ENCODE peak calls at places on chromosomes 3 and 15, in five cellular contexts. X, K, V, S and L are unnamed samples. For H3K4me1, the result is how much of the 10 kb centered on the place peaks cover.

GRCh38 chr3:177190701-177191100 is 6.6 kb downstream of the TBL1XR1 start:
- DNase-seq in X (peak), K (no peak), V (no peak), S (no peak), L (no peak)

GRCh38 chr15:85380860-85381535 is 595 bp downstream of the AKAP13 start:
- DNase-seq in X (no peak), K (no peak), V (peak), S (peak), L (no peak)

GRCh38 chr3:149555941-149556340 is 81.4 kb downstream of the TM4SF4 start:
- DNase-seq in X (peak), K (no peak), V (no peak), S (no peak), L (no peak)

GRCh38 chr3:20160230-20160629 is 25.8 kb downstream of the SGO1 start:
- DNase-seq in X (no peak), K (no peak), V (no peak), S (no peak), L (no peak)

GRCh38 chr3:151468284-151468917 is 7.5 kb upstream of the IGSF10 start:
- DNase-seq in X (peak), K (peak), V (no peak), S (peak), L (peak)

GRCh38 chr3:175956964-175957363 is 1097.8 kb downstream of the NAALADL2 start:
- DNase-seq in X (no peak), K (no peak), V (no peak), S (no peak), L (no peak)

GRCh38 chr3:175185903-175186302 is 326.8 kb downstream of the NAALADL2 start:
- DNase-seq in X (no peak), K (no peak), V (no peak), S (no peak), L (no peak)

GRCh38 chr15:78249131-78249530 is 14.8 kb upstream of the ACSBG1 start:
- DNase-seq in X (no peak), K (no peak), V (no peak), S (no peak), L (no peak)

GRCh38 chr3:8662594-8662993 is 18.0 kb upstream of the SSUH2 start:
- DNase-seq in X (no peak), K (no peak), V (no peak), S (no peak), L (no peak)

GRCh38 chr15:97944724-97945123 is 15.8 kb upstream of the ARRDC4 start:
- DNase-seq in X (no peak), K (no peak), V (no peak), S (no peak), L (no peak)

GRCh38 chr15:60400957-60401356 is 3.2 kb upstream of the ANXA2 start:
- DNase-seq in X (no peak), K (peak), V (no peak), S (no peak), L (no peak)

GRCh38 chr3:110332591-110332990 is 739.0 kb upstream of the NECTIN3 start:
- DNase-seq in X (no peak), K (peak), V (no peak), S (no peak), L (no peak)

GRCh38 chr3:4794331-4794730 is 184.9 kb upstream of the BHLHE40 start:
- DNase-seq in X (no peak), K (no peak), V (no peak), S (no peak), L (no peak)

GRCh38 chr15:99053380-99054024 is 45.9 kb upstream of the PGPEP1L start:
- DNase-seq in X (no peak), K (no peak), V (no peak), S (no peak), L (no peak)

GRCh38 chr3:46512191-46512590 is 14.4 kb downstream of the RTP3 start:
- DNase-seq in X (no peak), K (no peak), V (no peak), S (no peak), L (no peak)

GRCh38 chr3:148005456-148005855 is 596.3 kb downstream of the ZIC1 start:
- DNase-seq in X (no peak), K (no peak), V (no peak), S (no peak), L (no peak)

GRCh38 chr3:131167867-131168266 is 141.2 kb downstream of the NEK11 start:
- DNase-seq in X (no peak), K (no peak), V (no peak), S (no peak), L (no peak)

GRCh38 chr3:66592061-66592875 is 91.4 kb upstream of the LRIG1 start:
- DNase-seq in X (peak), K (peak), V (no peak), S (no peak), L (no peak)

GRCh38 chr3:104180906-104181305 is 1185.8 kb upstream of the ALCAM start:
- DNase-seq in X (no peak), K (no peak), V (no peak), S (no peak), L (no peak)

GRCh38 chr3:190429681-190430080 is 20.0 kb downstream of the TMEM207 start:
- DNase-seq in X (no peak), K (no peak), V (no peak), S (no peak), L (peak)

GRCh38 chr3:109396811-109397210 is 59.5 kb upstream of the DPPA4 start:
- DNase-seq in X (no peak), K (no peak), V (no peak), S (no peak), L (no peak)

GRCh38 chr15:35603298-35603697 is 57.3 kb upstream of the DPH6 start:
- DNase-seq in X (peak), K (no peak), V (no peak), S (no peak), L (peak)

GRCh38 chr3:5160926-5161858 is 26.3 kb upstream of the EDEM1 start:
- DNase-seq in X (no peak), K (peak), V (no peak), S (no peak), L (peak)

GRCh38 chr15:64455951-64456350 is 4.4 kb upstream of the ZNF609 start:
- DNase-seq in X (peak), K (no peak), V (no peak), S (peak), L (no peak)

GRCh38 chr3:84109911-84110310 is 848.9 kb upstream of the CADM2 start:
- DNase-seq in X (no peak), K (no peak), V (no peak), S (no peak), L (no peak)

GRCh38 chr3:146513386-146514051 is 30.9 kb downstream of the PLSCR1 start:
- DNase-seq in X (no peak), K (no peak), V (no peak), S (no peak), L (peak)

GRCh38 chr15:39438795-39439577 is 141.9 kb upstream of the THBS1 start:
- DNase-seq in X (no peak), K (no peak), V (no peak), S (no peak), L (no peak)

GRCh38 chr15:58574612-58575011 is 142.8 kb downstream of the LIPC start:
- DNase-seq in X (no peak), K (no peak), V (no peak), S (no peak), L (no peak)

GRCh38 chr3:66018047-66019033 is 20.4 kb downstream of the MAGI1 start:
- DNase-seq in X (no peak), K (no peak), V (no peak), S (no peak), L (peak)

DNA sequence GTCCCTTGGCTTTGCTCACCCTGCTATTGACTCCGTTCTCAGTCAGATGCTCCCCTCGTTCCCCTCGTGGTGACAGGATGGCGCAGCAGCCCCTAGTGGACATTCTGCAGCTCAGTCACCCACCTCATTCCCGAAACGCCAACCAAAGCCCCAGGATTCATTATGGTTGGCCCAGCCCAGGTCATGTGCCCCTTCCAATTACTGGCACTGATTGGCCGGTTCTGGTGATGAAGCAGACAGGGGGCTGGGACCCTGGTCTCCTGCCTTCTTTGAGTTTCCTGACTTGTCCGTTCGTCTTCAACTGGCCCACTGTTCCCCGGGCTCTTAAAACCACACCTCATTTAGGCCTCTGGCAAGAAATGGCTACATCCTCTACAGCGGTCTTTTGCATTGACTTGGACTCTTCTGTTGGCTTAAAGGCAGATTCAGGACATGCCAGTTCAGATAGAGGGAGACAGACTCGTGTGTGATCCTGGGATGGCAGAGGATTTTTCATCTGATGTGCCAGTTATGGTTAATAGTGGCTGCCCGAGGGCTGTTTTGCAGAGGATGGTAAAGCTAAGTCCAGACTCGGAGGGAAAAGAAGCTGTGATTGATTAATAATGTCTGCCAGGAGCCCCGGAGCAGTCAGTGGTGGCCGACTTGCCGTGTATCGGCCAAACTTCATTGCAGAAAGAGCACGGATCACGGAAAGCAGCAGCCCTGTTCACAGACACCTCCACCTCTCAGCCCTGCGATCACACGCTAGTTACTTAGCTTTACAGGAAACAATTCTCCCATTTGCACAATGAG is 37.8 kb downstream of the LSM3 start:
- DNase-seq in X (peak), K (peak), V (peak), S (peak), L (no peak)
- H3K4me3 ChIP-seq in X (no peak), K (no peak), V (no peak), S (peak), L (no peak)

DNA sequence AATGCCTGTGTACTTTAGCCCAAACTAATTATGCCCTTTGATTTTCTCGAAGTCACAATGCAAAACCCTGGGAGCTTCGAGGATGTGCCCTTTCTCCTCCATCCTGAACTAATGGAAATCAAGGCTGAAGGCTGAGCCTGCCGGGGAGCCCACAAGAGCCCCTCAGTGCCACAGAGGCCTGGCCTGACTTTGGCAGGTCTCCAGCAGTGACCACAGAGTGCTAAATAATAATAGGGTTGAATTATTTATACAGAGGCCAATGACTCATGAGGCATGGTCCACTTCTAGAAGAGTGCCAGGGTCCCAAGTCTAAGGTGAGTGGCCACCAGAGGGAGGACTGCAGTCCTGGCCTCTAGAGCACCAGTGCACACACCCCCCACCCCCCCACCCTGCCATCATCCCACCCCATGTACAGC is 19.1 kb upstream of the GLCE start:
- DNase-seq in X (peak), K (peak), V (no peak), S (no peak), L (no peak)
- TF ChIP-seq CTCF in X (no peak), K (peak), V (no peak), S (no peak), L (no peak)

GRCh38 chr3:59426851-59427565 is 377.2 kb upstream of the CFAP20DC start:
- DNase-seq in X (peak), K (no peak), V (no peak), S (no peak), L (peak)
- H3K4me1 ChIP-seq in X (under half), K (under half), V (under half), S (under half), L (under half)

GRCh38 chr3:121595765-121596406 is 2.7 kb downstream of the FBXO40 start:
- DNase-seq in X (no peak), K (no peak), V (no peak), S (no peak), L (no peak)

GRCh38 chr3:121594850-121595249 is 1.7 kb downstream of the FBXO40 start:
- DNase-seq in X (no peak), K (no peak), V (no peak), S (no peak), L (no peak)

GRCh38 chr3:121598564-121598963 is 5.4 kb downstream of the FBXO40 start:
- DNase-seq in X (no peak), K (peak), V (no peak), S (no peak), L (no peak)

DNA sequence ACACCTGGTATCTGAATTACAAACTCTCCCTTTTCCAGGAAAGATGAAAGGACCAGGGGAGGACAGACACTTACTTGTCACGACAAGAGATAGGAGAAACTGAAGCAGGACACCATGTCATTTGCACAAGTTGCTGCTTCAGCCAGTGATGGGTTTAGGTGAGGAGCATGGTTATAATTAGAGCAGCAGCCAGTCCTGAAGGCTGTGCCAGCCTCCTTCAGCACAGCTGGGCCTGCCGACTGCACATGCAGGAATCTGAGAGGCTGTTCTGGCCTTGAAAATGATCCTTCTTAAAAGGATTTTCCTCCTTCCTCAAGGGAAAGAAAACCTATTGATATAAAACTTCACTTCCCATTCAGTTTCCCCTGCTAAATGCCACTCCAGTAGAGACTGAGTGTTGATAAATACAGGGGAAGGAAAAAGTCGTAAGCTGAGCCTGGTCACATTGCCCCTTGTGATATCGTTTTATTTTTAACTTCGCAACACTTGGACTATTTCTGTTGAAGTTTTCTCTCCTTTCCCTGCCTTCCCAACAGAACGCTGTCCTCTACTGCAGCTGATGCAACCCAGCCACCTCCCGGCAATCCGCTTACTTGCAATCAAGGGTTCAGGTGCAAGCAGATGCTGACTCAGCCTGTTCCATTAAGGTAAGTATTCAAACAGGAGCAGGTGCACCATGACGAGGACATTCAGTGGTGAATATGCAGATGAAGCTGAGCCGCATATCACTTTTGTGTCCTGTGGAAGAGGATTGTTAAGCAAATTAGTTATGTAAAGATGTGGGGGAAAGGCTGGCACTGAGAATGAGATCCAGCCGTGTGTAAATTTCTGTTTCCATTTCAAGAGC is at the start of gene FBXO40:
- DNase-seq in X (peak), K (peak), V (no peak), S (no peak), L (no peak)
- H3K4me3 ChIP-seq in X (no peak), K (no peak), V (no peak), S (no peak), L (no peak)

DNA sequence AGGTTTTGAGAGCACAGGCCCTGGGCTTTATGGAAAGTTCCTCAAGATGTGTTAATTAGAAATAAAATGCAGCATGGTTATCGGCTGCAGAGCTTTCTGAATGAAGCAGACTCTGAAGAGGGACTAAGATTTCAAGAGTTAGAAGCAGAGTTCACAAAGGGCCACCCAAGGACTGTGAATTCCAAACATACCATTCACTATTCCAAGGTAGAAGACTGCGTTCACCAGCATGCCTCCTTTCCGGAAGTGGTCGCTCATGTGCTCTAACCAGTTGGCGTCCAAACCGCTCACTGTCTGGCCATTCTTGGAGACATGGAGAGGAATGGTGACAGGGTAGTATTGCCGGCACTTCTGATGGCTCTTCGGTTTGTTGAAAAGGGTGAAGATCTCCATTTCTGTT is 104.9 kb downstream of the OXNAD1 start:
- DNase-seq in X (no peak), K (peak), V (no peak), S (no peak), L (no peak)
- TF ChIP-seq CTCF in X (no peak), K (no peak), V (no peak), S (no peak), L (no peak)

DNA sequence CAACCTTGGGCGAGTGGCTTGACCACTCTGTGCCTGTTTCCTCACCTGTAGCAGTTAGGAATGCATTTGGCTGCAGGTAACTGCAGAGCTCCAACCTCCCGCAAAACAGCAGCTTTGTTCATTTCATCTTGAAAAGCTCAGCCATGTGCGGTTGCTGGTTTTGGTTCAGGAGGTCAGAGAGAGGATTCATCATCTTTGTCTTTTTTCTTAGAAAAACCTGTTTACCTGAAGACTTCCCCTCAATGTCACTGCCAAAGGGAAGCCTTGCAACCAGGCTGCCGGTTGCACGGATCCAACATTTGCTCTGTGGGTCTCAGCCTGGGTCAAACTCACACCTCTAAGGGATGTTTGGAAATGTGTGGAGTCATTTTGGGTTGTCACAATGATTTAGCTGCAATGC is 16.4 kb upstream of the FURIN start:
- DNase-seq in X (no peak), K (no peak), V (no peak), S (no peak), L (no peak)
- H3K4me1 ChIP-seq in X (under half), K (under half), V (under half), S (under half), L (under half)

GRCh38 chr3:188946837-188947236 is 224.9 kb upstream of the TPRG1 start:
- DNase-seq in X (no peak), K (no peak), V (no peak), S (peak), L (no peak)
- H3K4me3 ChIP-seq in X (no peak), K (peak), V (no peak), S (peak), L (peak)

DNA sequence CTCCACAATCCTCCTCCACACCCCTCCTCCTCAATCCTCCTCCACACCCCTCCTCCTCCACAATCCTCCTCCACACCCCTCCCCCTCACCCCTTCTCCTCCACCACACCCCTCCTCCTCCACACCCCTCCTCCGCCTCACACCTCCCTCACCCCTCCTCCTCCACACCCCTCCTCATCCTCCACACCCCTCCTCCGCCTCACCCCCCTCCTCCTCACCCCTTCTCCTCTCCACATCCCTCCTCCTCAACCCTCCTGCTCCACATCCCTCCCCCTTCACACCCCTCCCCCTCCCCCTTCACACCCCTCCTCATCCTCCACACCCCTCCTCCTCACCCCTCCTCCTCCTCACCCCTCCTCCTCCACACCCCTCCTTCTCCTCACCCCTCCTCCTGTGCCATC is 69.8 kb upstream of the BLM start:
- DNase-seq in X (no peak), K (no peak), V (no peak), S (no peak), L (no peak)
- TF ChIP-seq CTCF in X (no peak), K (no peak), V (no peak), S (no peak), L (no peak)